ENCODE peak calls at places on chromosomes 4 and X, in eight cellular contexts. U is mesendoderm, L is immature natural killer cell, R is mucosa of descending colon, Q is smooth muscle cell of the brain vasculature, V is breast epithelium, I is NCI-H774, F is anterior cingulate cortex. X is an unnamed sample.

GRCh38 chr4:173257732-173258717 is 76.1 kb downstream of the HMGB2 start:
- DNase-seq in U (peak; percentile 88), L (peak; percentile 31), R (no peak), Q (peak; percentile 53), V (peak; percentile 28), I (no peak), F (peak; percentile 50), X (peak; percentile 51)

GRCh38 chr4:7241587-7242125 is 49.3 kb downstream of the SORCS2 start:
- DNase-seq in U (no peak), L (no peak), R (no peak), Q (no peak), V (no peak), I (no peak), F (no peak), X (no peak)

GRCh38 chr4:189525304-189525703 is 415.4 kb upstream of the FRG1 start:
- DNase-seq in U (no peak), L (no peak), R (no peak), Q (no peak), V (no peak), I (no peak), F (no peak), X (no peak)

GRCh38 chr4:156968479-156968984 is 3.1 kb downstream of the PDGFC start:
- DNase-seq in U (peak; percentile 76), L (peak; percentile 4), R (no peak), Q (no peak), V (peak; percentile 44), I (no peak), F (peak; percentile 41), X (peak; percentile 58)

GRCh38 chr4:53234669-53235068 is 131.2 kb downstream of the SCFD2 start:
- DNase-seq in U (no peak), L (no peak), R (no peak), Q (no peak), V (no peak), I (no peak), F (no peak), X (no peak)

GRCh38 chrX:13717697-13718483 is 16.5 kb downstream of the TRAPPC2 start:
- DNase-seq in U (peak; percentile 54), L (no peak), R (no peak), Q (no peak), V (no peak), I (no peak), F (no peak), X (no peak)

GRCh38 chrX:136220535-136220934 is 30.7 kb downstream of the MAP7D3 start:
- DNase-seq in U (no peak), L (no peak), R (no peak), Q (no peak), V (no peak), I (no peak), F (no peak), X (no peak)

GRCh38 chrX:12489341-12489740 is 301.9 kb upstream of the PRPS2 start:
- DNase-seq in U (no peak), L (no peak), R (no peak), Q (no peak), V (no peak), I (no peak), F (no peak), X (no peak)

GRCh38 chrX:82961129-82961528 is 547.0 kb upstream of the POU3F4 start:
- DNase-seq in U (peak; percentile 78), L (no peak), R (no peak), Q (no peak), V (no peak), I (no peak), F (no peak), X (no peak)

GRCh38 chr4:40316782-40317635 is 18.1 kb upstream of the CHRNA9 start:
- DNase-seq in U (peak; percentile 90), L (peak; percentile 62), R (no peak), Q (peak; percentile 72), V (peak; percentile 28), I (no peak), F (no peak), X (no peak)

GRCh38 chr4:94011190-94011589 is 182.6 kb downstream of the ATOH1 start:
- DNase-seq in U (peak; percentile 22), L (no peak), R (no peak), Q (no peak), V (no peak), I (no peak), F (no peak), X (no peak)

GRCh38 chrX:19888419-19888879 is 1.0 kb upstream of the SH3KBP1 start:
- DNase-seq in U (peak; percentile 93), L (peak; percentile 44), R (no peak), Q (no peak), V (no peak), I (no peak), F (peak; percentile 10), X (no peak)

GRCh38 chr4:37243722-37244582 is 591 bp upstream of the NWD2 start:
- DNase-seq in U (peak; percentile 70), L (no peak), R (peak; percentile 47), Q (no peak), V (no peak), I (no peak), F (no peak), X (peak; percentile 29)

GRCh38 chr4:97110506-97110905 is 1032.8 kb downstream of the STPG2 start:
- DNase-seq in U (no peak), L (no peak), R (no peak), Q (no peak), V (no peak), I (no peak), F (no peak), X (no peak)

GRCh38 chr4:183589710-183590109 is 69.3 kb downstream of the RWDD4 start:
- DNase-seq in U (no peak), L (no peak), R (no peak), Q (no peak), V (no peak), I (no peak), F (no peak), X (no peak)

GRCh38 chrX:14956813-14957212 is 83.6 kb downstream of the MOSPD2 start:
- DNase-seq in U (no peak), L (no peak), R (no peak), Q (no peak), V (no peak), I (no peak), F (no peak), X (no peak)

GRCh38 chrX:134603806-134604700 is 54.2 kb downstream of the PLAC1 start:
- DNase-seq in U (peak; percentile 78), L (no peak), R (no peak), Q (no peak), V (no peak), I (no peak), F (no peak), X (no peak)

GRCh38 chr4:6280365-6280996 is 10.8 kb downstream of the WFS1 start:
- DNase-seq in U (no peak), L (no peak), R (no peak), Q (no peak), V (peak; percentile 44), I (no peak), F (no peak), X (no peak)

GRCh38 chrX:145848451-145848850 is 30.8 kb downstream of the SLITRK2 start:
- DNase-seq in U (peak; percentile 60), L (no peak), R (no peak), Q (no peak), V (no peak), I (no peak), F (no peak), X (no peak)

GRCh38 chr4:79181190-79181589 is 144.7 kb downstream of the NAA11 start:
- DNase-seq in U (no peak), L (no peak), R (no peak), Q (no peak), V (no peak), I (no peak), F (no peak), X (no peak)